ENCODE peak calls at places on chromosomes 2 and 18, in nine cellular contexts. One of them, this sample, is unnamed.

GRCh38 chr2:82993631-82994030 is 1465.4 kb downstream of the SUCLG1 start:
- DNase-seq in HTR-8/SVneo: peak
- DNase-seq in stimulated activated effector memory CD8-positive, alpha-beta T cell treated with anti-CD3 and anti-CD28 coated beads, Interleukin-12 subunit alpha, Interleukin-12 subunit beta, amount 100 ng/mL, for 72 hours: no peak
- DNase-seq in mesenteric fat pad: no peak
- DNase-seq in NCI-H1092 treated with DMSO at 0.1 percent for 48 hours: no peak
- DNase-seq in activated naive CD4-positive, alpha-beta T cell treated with anti-CD3 and anti-CD28 coated beads for 36 hours: no peak
- DNase-seq in kidney epithelial cell: peak
- DNase-seq in M059J: peak
- DNase-seq in NCI-H510A: no peak
- DNase-seq in this sample: peak

GRCh38 chr18:2442006-2442405 is 129.3 kb downstream of the METTL4 start:
- DNase-seq in HTR-8/SVneo: no peak
- DNase-seq in stimulated activated effector memory CD8-positive, alpha-beta T cell treated with anti-CD3 and anti-CD28 coated beads, Interleukin-12 subunit alpha, Interleukin-12 subunit beta, amount 100 ng/mL, for 72 hours: no peak
- DNase-seq in mesenteric fat pad: no peak
- DNase-seq in NCI-H1092 treated with DMSO at 0.1 percent for 48 hours: no peak
- DNase-seq in activated naive CD4-positive, alpha-beta T cell treated with anti-CD3 and anti-CD28 coated beads for 36 hours: no peak
- DNase-seq in kidney epithelial cell: no peak
- DNase-seq in M059J: peak
- DNase-seq in NCI-H510A: no peak
- DNase-seq in this sample: no peak

GRCh38 chr2:173064231-173064805 is 11.3 kb upstream of the MAP3K20 start:
- DNase-seq in HTR-8/SVneo: no peak
- DNase-seq in stimulated activated effector memory CD8-positive, alpha-beta T cell treated with anti-CD3 and anti-CD28 coated beads, Interleukin-12 subunit alpha, Interleukin-12 subunit beta, amount 100 ng/mL, for 72 hours: no peak
- DNase-seq in mesenteric fat pad: no peak
- DNase-seq in NCI-H1092 treated with DMSO at 0.1 percent for 48 hours: no peak
- DNase-seq in activated naive CD4-positive, alpha-beta T cell treated with anti-CD3 and anti-CD28 coated beads for 36 hours: no peak
- DNase-seq in kidney epithelial cell: no peak
- DNase-seq in M059J: no peak
- DNase-seq in NCI-H510A: no peak
- DNase-seq in this sample: no peak

GRCh38 chr2:65073879-65074565 is 17.8 kb downstream of the CEP68 start:
- DNase-seq in HTR-8/SVneo: no peak
- DNase-seq in stimulated activated effector memory CD8-positive, alpha-beta T cell treated with anti-CD3 and anti-CD28 coated beads, Interleukin-12 subunit alpha, Interleukin-12 subunit beta, amount 100 ng/mL, for 72 hours: no peak
- DNase-seq in mesenteric fat pad: no peak
- DNase-seq in NCI-H1092 treated with DMSO at 0.1 percent for 48 hours: no peak
- DNase-seq in activated naive CD4-positive, alpha-beta T cell treated with anti-CD3 and anti-CD28 coated beads for 36 hours: no peak
- DNase-seq in kidney epithelial cell: no peak
- DNase-seq in M059J: no peak
- DNase-seq in NCI-H510A: no peak
- DNase-seq in this sample: no peak

GRCh38 chr2:120177011-120177621 is 46.1 kb downstream of the TMEM185B start:
- DNase-seq in HTR-8/SVneo: no peak
- DNase-seq in stimulated activated effector memory CD8-positive, alpha-beta T cell treated with anti-CD3 and anti-CD28 coated beads, Interleukin-12 subunit alpha, Interleukin-12 subunit beta, amount 100 ng/mL, for 72 hours: peak
- DNase-seq in mesenteric fat pad: no peak
- DNase-seq in NCI-H1092 treated with DMSO at 0.1 percent for 48 hours: no peak
- DNase-seq in activated naive CD4-positive, alpha-beta T cell treated with anti-CD3 and anti-CD28 coated beads for 36 hours: peak
- DNase-seq in kidney epithelial cell: no peak
- DNase-seq in M059J: no peak
- DNase-seq in NCI-H510A: no peak
- DNase-seq in this sample: no peak

GRCh38 chr2:155689791-155690190 is 642.7 kb downstream of the NR4A2 start:
- DNase-seq in HTR-8/SVneo: no peak
- DNase-seq in stimulated activated effector memory CD8-positive, alpha-beta T cell treated with anti-CD3 and anti-CD28 coated beads, Interleukin-12 subunit alpha, Interleukin-12 subunit beta, amount 100 ng/mL, for 72 hours: no peak
- DNase-seq in mesenteric fat pad: no peak
- DNase-seq in NCI-H1092 treated with DMSO at 0.1 percent for 48 hours: no peak
- DNase-seq in activated naive CD4-positive, alpha-beta T cell treated with anti-CD3 and anti-CD28 coated beads for 36 hours: no peak
- DNase-seq in kidney epithelial cell: no peak
- DNase-seq in M059J: no peak
- DNase-seq in NCI-H510A: no peak
- DNase-seq in this sample: no peak

GRCh38 chr2:21163213-21163612 is 39.4 kb downstream of the TDRD15 start:
- DNase-seq in HTR-8/SVneo: no peak
- DNase-seq in stimulated activated effector memory CD8-positive, alpha-beta T cell treated with anti-CD3 and anti-CD28 coated beads, Interleukin-12 subunit alpha, Interleukin-12 subunit beta, amount 100 ng/mL, for 72 hours: no peak
- DNase-seq in mesenteric fat pad: peak
- DNase-seq in NCI-H1092 treated with DMSO at 0.1 percent for 48 hours: no peak
- DNase-seq in activated naive CD4-positive, alpha-beta T cell treated with anti-CD3 and anti-CD28 coated beads for 36 hours: no peak
- DNase-seq in kidney epithelial cell: no peak
- DNase-seq in M059J: no peak
- DNase-seq in NCI-H510A: no peak
- DNase-seq in this sample: no peak

GRCh38 chr18:39839782-39840181 is 2115.3 kb upstream of the PIK3C3 start:
- DNase-seq in HTR-8/SVneo: no peak
- DNase-seq in stimulated activated effector memory CD8-positive, alpha-beta T cell treated with anti-CD3 and anti-CD28 coated beads, Interleukin-12 subunit alpha, Interleukin-12 subunit beta, amount 100 ng/mL, for 72 hours: no peak
- DNase-seq in mesenteric fat pad: no peak
- DNase-seq in NCI-H1092 treated with DMSO at 0.1 percent for 48 hours: no peak
- DNase-seq in activated naive CD4-positive, alpha-beta T cell treated with anti-CD3 and anti-CD28 coated beads for 36 hours: no peak
- DNase-seq in kidney epithelial cell: no peak
- DNase-seq in M059J: peak
- DNase-seq in NCI-H510A: no peak
- DNase-seq in this sample: peak

GRCh38 chr2:173153486-173153885 is 77.8 kb downstream of the MAP3K20 start:
- DNase-seq in HTR-8/SVneo: no peak
- DNase-seq in stimulated activated effector memory CD8-positive, alpha-beta T cell treated with anti-CD3 and anti-CD28 coated beads, Interleukin-12 subunit alpha, Interleukin-12 subunit beta, amount 100 ng/mL, for 72 hours: no peak
- DNase-seq in mesenteric fat pad: no peak
- DNase-seq in NCI-H1092 treated with DMSO at 0.1 percent for 48 hours: no peak
- DNase-seq in activated naive CD4-positive, alpha-beta T cell treated with anti-CD3 and anti-CD28 coated beads for 36 hours: no peak
- DNase-seq in kidney epithelial cell: no peak
- DNase-seq in M059J: no peak
- DNase-seq in NCI-H510A: no peak
- DNase-seq in this sample: no peak

GRCh38 chr2:7083580-7084509 is 166.6 kb downstream of the RNF144A start:
- DNase-seq in HTR-8/SVneo: no peak
- DNase-seq in stimulated activated effector memory CD8-positive, alpha-beta T cell treated with anti-CD3 and anti-CD28 coated beads, Interleukin-12 subunit alpha, Interleukin-12 subunit beta, amount 100 ng/mL, for 72 hours: no peak
- DNase-seq in mesenteric fat pad: no peak
- DNase-seq in NCI-H1092 treated with DMSO at 0.1 percent for 48 hours: peak
- DNase-seq in activated naive CD4-positive, alpha-beta T cell treated with anti-CD3 and anti-CD28 coated beads for 36 hours: peak
- DNase-seq in kidney epithelial cell: no peak
- DNase-seq in M059J: peak
- DNase-seq in NCI-H510A: no peak
- DNase-seq in this sample: peak

GRCh38 chr18:77702686-77703085 is 453.0 kb downstream of the GALR1 start:
- DNase-seq in HTR-8/SVneo: peak
- DNase-seq in stimulated activated effector memory CD8-positive, alpha-beta T cell treated with anti-CD3 and anti-CD28 coated beads, Interleukin-12 subunit alpha, Interleukin-12 subunit beta, amount 100 ng/mL, for 72 hours: no peak
- DNase-seq in mesenteric fat pad: no peak
- DNase-seq in NCI-H1092 treated with DMSO at 0.1 percent for 48 hours: peak
- DNase-seq in activated naive CD4-positive, alpha-beta T cell treated with anti-CD3 and anti-CD28 coated beads for 36 hours: peak
- DNase-seq in kidney epithelial cell: no peak
- DNase-seq in M059J: peak
- DNase-seq in NCI-H510A: peak
- DNase-seq in this sample: peak

GRCh38 chr18:50320719-50321118 is 33.2 kb upstream of the CXXC1 start:
- DNase-seq in HTR-8/SVneo: no peak
- DNase-seq in stimulated activated effector memory CD8-positive, alpha-beta T cell treated with anti-CD3 and anti-CD28 coated beads, Interleukin-12 subunit alpha, Interleukin-12 subunit beta, amount 100 ng/mL, for 72 hours: no peak
- DNase-seq in mesenteric fat pad: no peak
- DNase-seq in NCI-H1092 treated with DMSO at 0.1 percent for 48 hours: no peak
- DNase-seq in activated naive CD4-positive, alpha-beta T cell treated with anti-CD3 and anti-CD28 coated beads for 36 hours: no peak
- DNase-seq in kidney epithelial cell: no peak
- DNase-seq in M059J: no peak
- DNase-seq in NCI-H510A: no peak
- DNase-seq in this sample: no peak

GRCh38 chr18:36412778-36413177 is 115.3 kb downstream of the FHOD3 start:
- DNase-seq in HTR-8/SVneo: no peak
- DNase-seq in stimulated activated effector memory CD8-positive, alpha-beta T cell treated with anti-CD3 and anti-CD28 coated beads, Interleukin-12 subunit alpha, Interleukin-12 subunit beta, amount 100 ng/mL, for 72 hours: no peak
- DNase-seq in mesenteric fat pad: no peak
- DNase-seq in NCI-H1092 treated with DMSO at 0.1 percent for 48 hours: no peak
- DNase-seq in activated naive CD4-positive, alpha-beta T cell treated with anti-CD3 and anti-CD28 coated beads for 36 hours: no peak
- DNase-seq in kidney epithelial cell: no peak
- DNase-seq in M059J: peak
- DNase-seq in NCI-H510A: peak
- DNase-seq in this sample: peak

GRCh38 chr2:152376385-152376784 is 41.4 kb downstream of the FMNL2 start:
- DNase-seq in HTR-8/SVneo: no peak
- DNase-seq in stimulated activated effector memory CD8-positive, alpha-beta T cell treated with anti-CD3 and anti-CD28 coated beads, Interleukin-12 subunit alpha, Interleukin-12 subunit beta, amount 100 ng/mL, for 72 hours: no peak
- DNase-seq in mesenteric fat pad: no peak
- DNase-seq in NCI-H1092 treated with DMSO at 0.1 percent for 48 hours: no peak
- DNase-seq in activated naive CD4-positive, alpha-beta T cell treated with anti-CD3 and anti-CD28 coated beads for 36 hours: no peak
- DNase-seq in kidney epithelial cell: no peak
- DNase-seq in M059J: no peak
- DNase-seq in NCI-H510A: no peak
- DNase-seq in this sample: peak

GRCh38 chr2:127106457-127106997 is 427 bp downstream of the BIN1 start:
- DNase-seq in HTR-8/SVneo: no peak
- DNase-seq in stimulated activated effector memory CD8-positive, alpha-beta T cell treated with anti-CD3 and anti-CD28 coated beads, Interleukin-12 subunit alpha, Interleukin-12 subunit beta, amount 100 ng/mL, for 72 hours: no peak
- DNase-seq in mesenteric fat pad: peak
- DNase-seq in NCI-H1092 treated with DMSO at 0.1 percent for 48 hours: no peak
- DNase-seq in activated naive CD4-positive, alpha-beta T cell treated with anti-CD3 and anti-CD28 coated beads for 36 hours: no peak
- DNase-seq in kidney epithelial cell: no peak
- DNase-seq in M059J: no peak
- DNase-seq in NCI-H510A: no peak
- DNase-seq in this sample: no peak

GRCh38 chr2:238727585-238728321 is 120.1 kb upstream of the TWIST2 start:
- DNase-seq in HTR-8/SVneo: no peak
- DNase-seq in stimulated activated effector memory CD8-positive, alpha-beta T cell treated with anti-CD3 and anti-CD28 coated beads, Interleukin-12 subunit alpha, Interleukin-12 subunit beta, amount 100 ng/mL, for 72 hours: no peak
- DNase-seq in mesenteric fat pad: peak
- DNase-seq in NCI-H1092 treated with DMSO at 0.1 percent for 48 hours: no peak
- DNase-seq in activated naive CD4-positive, alpha-beta T cell treated with anti-CD3 and anti-CD28 coated beads for 36 hours: no peak
- DNase-seq in kidney epithelial cell: no peak
- DNase-seq in M059J: no peak
- DNase-seq in NCI-H510A: no peak
- DNase-seq in this sample: no peak

GRCh38 chr2:112092286-112093041 is 37.4 kb downstream of the TMEM87B start:
- DNase-seq in HTR-8/SVneo: peak
- DNase-seq in stimulated activated effector memory CD8-positive, alpha-beta T cell treated with anti-CD3 and anti-CD28 coated beads, Interleukin-12 subunit alpha, Interleukin-12 subunit beta, amount 100 ng/mL, for 72 hours: no peak
- DNase-seq in mesenteric fat pad: no peak
- DNase-seq in NCI-H1092 treated with DMSO at 0.1 percent for 48 hours: no peak
- DNase-seq in activated naive CD4-positive, alpha-beta T cell treated with anti-CD3 and anti-CD28 coated beads for 36 hours: peak
- DNase-seq in kidney epithelial cell: peak
- DNase-seq in M059J: peak
- DNase-seq in NCI-H510A: no peak
- DNase-seq in this sample: peak

GRCh38 chr2:228118940-228119339 is 62.5 kb downstream of the SPHKAP start:
- DNase-seq in HTR-8/SVneo: no peak
- DNase-seq in stimulated activated effector memory CD8-positive, alpha-beta T cell treated with anti-CD3 and anti-CD28 coated beads, Interleukin-12 subunit alpha, Interleukin-12 subunit beta, amount 100 ng/mL, for 72 hours: no peak
- DNase-seq in mesenteric fat pad: no peak
- DNase-seq in NCI-H1092 treated with DMSO at 0.1 percent for 48 hours: no peak
- DNase-seq in activated naive CD4-positive, alpha-beta T cell treated with anti-CD3 and anti-CD28 coated beads for 36 hours: no peak
- DNase-seq in kidney epithelial cell: no peak
- DNase-seq in M059J: no peak
- DNase-seq in NCI-H510A: no peak
- DNase-seq in this sample: no peak

GRCh38 chr2:20900052-20900636 is 77.2 kb upstream of the LDAH start:
- DNase-seq in HTR-8/SVneo: no peak
- DNase-seq in stimulated activated effector memory CD8-positive, alpha-beta T cell treated with anti-CD3 and anti-CD28 coated beads, Interleukin-12 subunit alpha, Interleukin-12 subunit beta, amount 100 ng/mL, for 72 hours: no peak
- DNase-seq in mesenteric fat pad: no peak
- DNase-seq in NCI-H1092 treated with DMSO at 0.1 percent for 48 hours: no peak
- DNase-seq in activated naive CD4-positive, alpha-beta T cell treated with anti-CD3 and anti-CD28 coated beads for 36 hours: no peak
- DNase-seq in kidney epithelial cell: no peak
- DNase-seq in M059J: no peak
- DNase-seq in NCI-H510A: no peak
- DNase-seq in this sample: no peak

GRCh38 chr2:127609818-127610217 is 36.1 kb upstream of the GPR17 start:
- DNase-seq in HTR-8/SVneo: no peak
- DNase-seq in stimulated activated effector memory CD8-positive, alpha-beta T cell treated with anti-CD3 and anti-CD28 coated beads, Interleukin-12 subunit alpha, Interleukin-12 subunit beta, amount 100 ng/mL, for 72 hours: no peak
- DNase-seq in mesenteric fat pad: peak
- DNase-seq in NCI-H1092 treated with DMSO at 0.1 percent for 48 hours: no peak
- DNase-seq in activated naive CD4-positive, alpha-beta T cell treated with anti-CD3 and anti-CD28 coated beads for 36 hours: no peak
- DNase-seq in kidney epithelial cell: no peak
- DNase-seq in M059J: no peak
- DNase-seq in NCI-H510A: no peak
- DNase-seq in this sample: no peak

GRCh38 chr2:170157025-170157684 is 20.8 kb upstream of the MYO3B start:
- DNase-seq in HTR-8/SVneo: no peak
- DNase-seq in stimulated activated effector memory CD8-positive, alpha-beta T cell treated with anti-CD3 and anti-CD28 coated beads, Interleukin-12 subunit alpha, Interleukin-12 subunit beta, amount 100 ng/mL, for 72 hours: no peak
- DNase-seq in mesenteric fat pad: no peak
- DNase-seq in NCI-H1092 treated with DMSO at 0.1 percent for 48 hours: no peak
- DNase-seq in activated naive CD4-positive, alpha-beta T cell treated with anti-CD3 and anti-CD28 coated beads for 36 hours: no peak
- DNase-seq in kidney epithelial cell: peak
- DNase-seq in M059J: peak
- DNase-seq in NCI-H510A: no peak
- DNase-seq in this sample: peak

GRCh38 chr2:196959750-196960392 is 33.4 kb upstream of the PGAP1 start:
- DNase-seq in HTR-8/SVneo: no peak
- DNase-seq in stimulated activated effector memory CD8-positive, alpha-beta T cell treated with anti-CD3 and anti-CD28 coated beads, Interleukin-12 subunit alpha, Interleukin-12 subunit beta, amount 100 ng/mL, for 72 hours: no peak
- DNase-seq in mesenteric fat pad: no peak
- DNase-seq in NCI-H1092 treated with DMSO at 0.1 percent for 48 hours: no peak
- DNase-seq in activated naive CD4-positive, alpha-beta T cell treated with anti-CD3 and anti-CD28 coated beads for 36 hours: no peak
- DNase-seq in kidney epithelial cell: no peak
- DNase-seq in M059J: no peak
- DNase-seq in NCI-H510A: peak
- DNase-seq in this sample: peak

GRCh38 chr2:177247693-177248262 is 16.7 kb downstream of the NFE2L2 start:
- DNase-seq in HTR-8/SVneo: no peak
- DNase-seq in stimulated activated effector memory CD8-positive, alpha-beta T cell treated with anti-CD3 and anti-CD28 coated beads, Interleukin-12 subunit alpha, Interleukin-12 subunit beta, amount 100 ng/mL, for 72 hours: no peak
- DNase-seq in mesenteric fat pad: no peak
- DNase-seq in NCI-H1092 treated with DMSO at 0.1 percent for 48 hours: no peak
- DNase-seq in activated naive CD4-positive, alpha-beta T cell treated with anti-CD3 and anti-CD28 coated beads for 36 hours: no peak
- DNase-seq in kidney epithelial cell: no peak
- DNase-seq in M059J: no peak
- DNase-seq in NCI-H510A: no peak
- DNase-seq in this sample: no peak

GRCh38 chr2:198465970-198466369 is 661.6 kb downstream of the PLCL1 start:
- DNase-seq in HTR-8/SVneo: no peak
- DNase-seq in stimulated activated effector memory CD8-positive, alpha-beta T cell treated with anti-CD3 and anti-CD28 coated beads, Interleukin-12 subunit alpha, Interleukin-12 subunit beta, amount 100 ng/mL, for 72 hours: no peak
- DNase-seq in mesenteric fat pad: no peak
- DNase-seq in NCI-H1092 treated with DMSO at 0.1 percent for 48 hours: no peak
- DNase-seq in activated naive CD4-positive, alpha-beta T cell treated with anti-CD3 and anti-CD28 coated beads for 36 hours: no peak
- DNase-seq in kidney epithelial cell: no peak
- DNase-seq in M059J: no peak
- DNase-seq in NCI-H510A: no peak
- DNase-seq in this sample: no peak

GRCh38 chr2:6290626-6291025 is 575.1 kb downstream of the CMPK2 start:
- DNase-seq in HTR-8/SVneo: no peak
- DNase-seq in stimulated activated effector memory CD8-positive, alpha-beta T cell treated with anti-CD3 and anti-CD28 coated beads, Interleukin-12 subunit alpha, Interleukin-12 subunit beta, amount 100 ng/mL, for 72 hours: no peak
- DNase-seq in mesenteric fat pad: no peak
- DNase-seq in NCI-H1092 treated with DMSO at 0.1 percent for 48 hours: no peak
- DNase-seq in activated naive CD4-positive, alpha-beta T cell treated with anti-CD3 and anti-CD28 coated beads for 36 hours: no peak
- DNase-seq in kidney epithelial cell: no peak
- DNase-seq in M059J: no peak
- DNase-seq in NCI-H510A: peak
- DNase-seq in this sample: peak

GRCh38 chr2:48347712-48348111 is 182.2 kb upstream of the STON1 start:
- DNase-seq in HTR-8/SVneo: no peak
- DNase-seq in stimulated activated effector memory CD8-positive, alpha-beta T cell treated with anti-CD3 and anti-CD28 coated beads, Interleukin-12 subunit alpha, Interleukin-12 subunit beta, amount 100 ng/mL, for 72 hours: no peak
- DNase-seq in mesenteric fat pad: no peak
- DNase-seq in NCI-H1092 treated with DMSO at 0.1 percent for 48 hours: no peak
- DNase-seq in activated naive CD4-positive, alpha-beta T cell treated with anti-CD3 and anti-CD28 coated beads for 36 hours: no peak
- DNase-seq in kidney epithelial cell: no peak
- DNase-seq in M059J: peak
- DNase-seq in NCI-H510A: no peak
- DNase-seq in this sample: peak

GRCh38 chr2:71100195-71100964 is 29.6 kb downstream of the MCEE start:
- DNase-seq in HTR-8/SVneo: peak
- DNase-seq in stimulated activated effector memory CD8-positive, alpha-beta T cell treated with anti-CD3 and anti-CD28 coated beads, Interleukin-12 subunit alpha, Interleukin-12 subunit beta, amount 100 ng/mL, for 72 hours: peak
- DNase-seq in mesenteric fat pad: no peak
- DNase-seq in NCI-H1092 treated with DMSO at 0.1 percent for 48 hours: peak
- DNase-seq in activated naive CD4-positive, alpha-beta T cell treated with anti-CD3 and anti-CD28 coated beads for 36 hours: peak
- DNase-seq in kidney epithelial cell: peak
- DNase-seq in M059J: peak
- DNase-seq in NCI-H510A: peak
- DNase-seq in this sample: peak

GRCh38 chr2:209579236-209579749 is 155.4 kb downstream of the MAP2 start:
- DNase-seq in HTR-8/SVneo: no peak
- DNase-seq in stimulated activated effector memory CD8-positive, alpha-beta T cell treated with anti-CD3 and anti-CD28 coated beads, Interleukin-12 subunit alpha, Interleukin-12 subunit beta, amount 100 ng/mL, for 72 hours: no peak
- DNase-seq in mesenteric fat pad: no peak
- DNase-seq in NCI-H1092 treated with DMSO at 0.1 percent for 48 hours: peak
- DNase-seq in activated naive CD4-positive, alpha-beta T cell treated with anti-CD3 and anti-CD28 coated beads for 36 hours: no peak
- DNase-seq in kidney epithelial cell: no peak
- DNase-seq in M059J: peak
- DNase-seq in NCI-H510A: no peak
- DNase-seq in this sample: peak

GRCh38 chr2:10258326-10258725 is 44.4 kb upstream of the HPCAL1 start:
- DNase-seq in HTR-8/SVneo: no peak
- DNase-seq in stimulated activated effector memory CD8-positive, alpha-beta T cell treated with anti-CD3 and anti-CD28 coated beads, Interleukin-12 subunit alpha, Interleukin-12 subunit beta, amount 100 ng/mL, for 72 hours: no peak
- DNase-seq in mesenteric fat pad: no peak
- DNase-seq in NCI-H1092 treated with DMSO at 0.1 percent for 48 hours: no peak
- DNase-seq in activated naive CD4-positive, alpha-beta T cell treated with anti-CD3 and anti-CD28 coated beads for 36 hours: no peak
- DNase-seq in kidney epithelial cell: no peak
- DNase-seq in M059J: no peak
- DNase-seq in NCI-H510A: no peak
- DNase-seq in this sample: no peak

GRCh38 chr2:211423018-211423417 is 866.6 kb downstream of the CPS1 start:
- DNase-seq in HTR-8/SVneo: no peak
- DNase-seq in stimulated activated effector memory CD8-positive, alpha-beta T cell treated with anti-CD3 and anti-CD28 coated beads, Interleukin-12 subunit alpha, Interleukin-12 subunit beta, amount 100 ng/mL, for 72 hours: no peak
- DNase-seq in mesenteric fat pad: no peak
- DNase-seq in NCI-H1092 treated with DMSO at 0.1 percent for 48 hours: no peak
- DNase-seq in activated naive CD4-positive, alpha-beta T cell treated with anti-CD3 and anti-CD28 coated beads for 36 hours: no peak
- DNase-seq in kidney epithelial cell: no peak
- DNase-seq in M059J: no peak
- DNase-seq in NCI-H510A: no peak
- DNase-seq in this sample: no peak

GRCh38 chr2:127510073-127510472 is 16.2 kb downstream of the IWS1 start:
- DNase-seq in HTR-8/SVneo: no peak
- DNase-seq in stimulated activated effector memory CD8-positive, alpha-beta T cell treated with anti-CD3 and anti-CD28 coated beads, Interleukin-12 subunit alpha, Interleukin-12 subunit beta, amount 100 ng/mL, for 72 hours: no peak
- DNase-seq in mesenteric fat pad: no peak
- DNase-seq in NCI-H1092 treated with DMSO at 0.1 percent for 48 hours: no peak
- DNase-seq in activated naive CD4-positive, alpha-beta T cell treated with anti-CD3 and anti-CD28 coated beads for 36 hours: no peak
- DNase-seq in kidney epithelial cell: no peak
- DNase-seq in M059J: no peak
- DNase-seq in NCI-H510A: no peak
- DNase-seq in this sample: no peak

This sample was measured in renal cortical epithelial cell.